ENCODE peak calls at places on chromosomes 2 and 18, in eight cellular contexts. One of them, this sample, is unnamed.

GRCh38 chr18:63173983-63174382 is 145.6 kb downstream of the BCL2 start:
- ATAC-seq in A549: no peak
- ATAC-seq in GM12878: peak
- ATAC-seq in heart left ventricle: no peak
- ATAC-seq in right lobe of liver: no peak
- ATAC-seq in HepG2: no peak
- ATAC-seq in gastrocnemius medialis: no peak
- ATAC-seq in body of pancreas: no peak
- ATAC-seq in this sample: no peak

GRCh38 chr2:104641801-104642200 is 212.1 kb upstream of the POU3F3 start:
- ATAC-seq in A549: no peak
- ATAC-seq in GM12878: no peak
- ATAC-seq in heart left ventricle: no peak
- ATAC-seq in right lobe of liver: no peak
- ATAC-seq in HepG2: no peak
- ATAC-seq in gastrocnemius medialis: no peak
- ATAC-seq in body of pancreas: no peak
- ATAC-seq in this sample: no peak

GRCh38 chr2:43312751-43313641 is 86.6 kb upstream of the ZFP36L2 start:
- ATAC-seq in A549: no peak
- ATAC-seq in GM12878: no peak
- ATAC-seq in heart left ventricle: peak
- ATAC-seq in right lobe of liver: peak
- ATAC-seq in HepG2: peak
- ATAC-seq in gastrocnemius medialis: peak
- ATAC-seq in body of pancreas: peak
- ATAC-seq in this sample: no peak

GRCh38 chr2:71801969-71802368 is 345.7 kb downstream of the CYP26B1 start:
- ATAC-seq in A549: peak
- ATAC-seq in GM12878: no peak
- ATAC-seq in heart left ventricle: peak
- ATAC-seq in right lobe of liver: peak
- ATAC-seq in HepG2: peak
- ATAC-seq in gastrocnemius medialis: peak
- ATAC-seq in body of pancreas: peak
- ATAC-seq in this sample: peak

GRCh38 chr18:50973367-50974126 is 5.7 kb downstream of the ELAC1 start:
- ATAC-seq in A549: peak
- ATAC-seq in GM12878: peak
- ATAC-seq in heart left ventricle: peak
- ATAC-seq in right lobe of liver: peak
- ATAC-seq in HepG2: peak
- ATAC-seq in gastrocnemius medialis: peak
- ATAC-seq in body of pancreas: peak
- ATAC-seq in this sample: no peak

GRCh38 chr18:30945769-30946168 is 96.8 kb downstream of the DSC3 start:
- ATAC-seq in A549: no peak
- ATAC-seq in GM12878: no peak
- ATAC-seq in heart left ventricle: no peak
- ATAC-seq in right lobe of liver: no peak
- ATAC-seq in HepG2: no peak
- ATAC-seq in gastrocnemius medialis: no peak
- ATAC-seq in body of pancreas: no peak
- ATAC-seq in this sample: no peak

GRCh38 chr2:43198263-43198662 is 28.1 kb downstream of the ZFP36L2 start:
- ATAC-seq in A549: no peak
- ATAC-seq in GM12878: no peak
- ATAC-seq in heart left ventricle: no peak
- ATAC-seq in right lobe of liver: no peak
- ATAC-seq in HepG2: no peak
- ATAC-seq in gastrocnemius medialis: no peak
- ATAC-seq in body of pancreas: no peak
- ATAC-seq in this sample: no peak

GRCh38 chr2:101124061-101124460 is 27.1 kb downstream of the TBC1D8 start:
- ATAC-seq in A549: peak
- ATAC-seq in GM12878: no peak
- ATAC-seq in heart left ventricle: no peak
- ATAC-seq in right lobe of liver: no peak
- ATAC-seq in HepG2: no peak
- ATAC-seq in gastrocnemius medialis: no peak
- ATAC-seq in body of pancreas: no peak
- ATAC-seq in this sample: no peak

GRCh38 chr2:148209598-148209997 is 188.7 kb downstream of the MBD5 start:
- ATAC-seq in A549: peak
- ATAC-seq in GM12878: peak
- ATAC-seq in heart left ventricle: no peak
- ATAC-seq in right lobe of liver: no peak
- ATAC-seq in HepG2: peak
- ATAC-seq in gastrocnemius medialis: no peak
- ATAC-seq in body of pancreas: no peak
- ATAC-seq in this sample: no peak

GRCh38 chr18:62978251-62979049 is 263.1 kb downstream of the PHLPP1 start:
- ATAC-seq in A549: no peak
- ATAC-seq in GM12878: no peak
- ATAC-seq in heart left ventricle: no peak
- ATAC-seq in right lobe of liver: no peak
- ATAC-seq in HepG2: no peak
- ATAC-seq in gastrocnemius medialis: no peak
- ATAC-seq in body of pancreas: peak
- ATAC-seq in this sample: no peak

GRCh38 chr18:36534154-36534688 is 236.7 kb downstream of the FHOD3 start:
- ATAC-seq in A549: no peak
- ATAC-seq in GM12878: peak
- ATAC-seq in heart left ventricle: no peak
- ATAC-seq in right lobe of liver: no peak
- ATAC-seq in HepG2: no peak
- ATAC-seq in gastrocnemius medialis: no peak
- ATAC-seq in body of pancreas: no peak
- ATAC-seq in this sample: no peak

GRCh38 chr18:63253428-63254372 is 65.9 kb downstream of the BCL2 start:
- ATAC-seq in A549: no peak
- ATAC-seq in GM12878: peak
- ATAC-seq in heart left ventricle: no peak
- ATAC-seq in right lobe of liver: peak
- ATAC-seq in HepG2: no peak
- ATAC-seq in gastrocnemius medialis: peak
- ATAC-seq in body of pancreas: no peak
- ATAC-seq in this sample: peak

GRCh38 chr2:34050413-34050812 is 451.3 kb upstream of the FAM98A start:
- ATAC-seq in A549: no peak
- ATAC-seq in GM12878: no peak
- ATAC-seq in heart left ventricle: no peak
- ATAC-seq in right lobe of liver: no peak
- ATAC-seq in HepG2: no peak
- ATAC-seq in gastrocnemius medialis: no peak
- ATAC-seq in body of pancreas: no peak
- ATAC-seq in this sample: no peak

GRCh38 chr18:48973731-48974130 is 23.0 kb upstream of the SMAD7 start:
- ATAC-seq in A549: no peak
- ATAC-seq in GM12878: peak
- ATAC-seq in heart left ventricle: no peak
- ATAC-seq in right lobe of liver: no peak
- ATAC-seq in HepG2: no peak
- ATAC-seq in gastrocnemius medialis: no peak
- ATAC-seq in body of pancreas: no peak
- ATAC-seq in this sample: no peak

GRCh38 chr2:100141906-100142305 is 484 bp downstream of the AFF3 start:
- ATAC-seq in A549: no peak
- ATAC-seq in GM12878: peak
- ATAC-seq in heart left ventricle: no peak
- ATAC-seq in right lobe of liver: no peak
- ATAC-seq in HepG2: no peak
- ATAC-seq in gastrocnemius medialis: no peak
- ATAC-seq in body of pancreas: no peak
- ATAC-seq in this sample: no peak

GRCh38 chr2:97005353-97005752 is 19.0 kb upstream of the FAM178B start:
- ATAC-seq in A549: peak
- ATAC-seq in GM12878: peak
- ATAC-seq in heart left ventricle: no peak
- ATAC-seq in right lobe of liver: no peak
- ATAC-seq in HepG2: peak
- ATAC-seq in gastrocnemius medialis: no peak
- ATAC-seq in body of pancreas: no peak
- ATAC-seq in this sample: no peak

GRCh38 chr2:106963156-106963555 is 77.2 kb upstream of the ST6GAL2 start:
- ATAC-seq in A549: no peak
- ATAC-seq in GM12878: no peak
- ATAC-seq in heart left ventricle: no peak
- ATAC-seq in right lobe of liver: no peak
- ATAC-seq in HepG2: no peak
- ATAC-seq in gastrocnemius medialis: no peak
- ATAC-seq in body of pancreas: no peak
- ATAC-seq in this sample: no peak

GRCh38 chr2:232878855-232879617 is 9.0 kb downstream of the SNORC start:
- ATAC-seq in A549: no peak
- ATAC-seq in GM12878: no peak
- ATAC-seq in heart left ventricle: no peak
- ATAC-seq in right lobe of liver: no peak
- ATAC-seq in HepG2: no peak
- ATAC-seq in gastrocnemius medialis: no peak
- ATAC-seq in body of pancreas: no peak
- ATAC-seq in this sample: no peak

GRCh38 chr2:232876071-232876977 is 6.3 kb downstream of the SNORC start:
- ATAC-seq in A549: peak
- ATAC-seq in GM12878: peak
- ATAC-seq in heart left ventricle: peak
- ATAC-seq in right lobe of liver: peak
- ATAC-seq in HepG2: peak
- ATAC-seq in gastrocnemius medialis: peak
- ATAC-seq in body of pancreas: peak
- ATAC-seq in this sample: no peak

GRCh38 chr2:232877940-232878511 is 8.0 kb downstream of the SNORC start:
- ATAC-seq in A549: no peak
- ATAC-seq in GM12878: no peak
- ATAC-seq in heart left ventricle: no peak
- ATAC-seq in right lobe of liver: no peak
- ATAC-seq in HepG2: no peak
- ATAC-seq in gastrocnemius medialis: no peak
- ATAC-seq in body of pancreas: no peak
- ATAC-seq in this sample: no peak

GRCh38 chr2:232875256-232876070 is 5.4 kb downstream of the SNORC start:
- ATAC-seq in A549: peak
- ATAC-seq in GM12878: no peak
- ATAC-seq in heart left ventricle: no peak
- ATAC-seq in right lobe of liver: peak
- ATAC-seq in HepG2: peak
- ATAC-seq in gastrocnemius medialis: peak
- ATAC-seq in body of pancreas: peak
- ATAC-seq in this sample: no peak

GRCh38 chr2:232876978-232877441 is 6.9 kb downstream of the SNORC start:
- ATAC-seq in A549: peak
- ATAC-seq in GM12878: no peak
- ATAC-seq in heart left ventricle: no peak
- ATAC-seq in right lobe of liver: peak
- ATAC-seq in HepG2: peak
- ATAC-seq in gastrocnemius medialis: no peak
- ATAC-seq in body of pancreas: no peak
- ATAC-seq in this sample: no peak
- TF ChIP-seq POLR2A in A549: no peak
- TF ChIP-seq POLR2A in GM12878: no peak
- TF ChIP-seq POLR2A in heart left ventricle: no peak
- TF ChIP-seq POLR2A in right lobe of liver: no peak
- TF ChIP-seq POLR2A in HepG2: peak
- TF ChIP-seq POLR2A in gastrocnemius medialis: no peak
- TF ChIP-seq POLR2A in body of pancreas: no peak
- TF ChIP-seq POLR2A in this sample: no peak

GRCh38 chr2:62216113-62216512 is 20.2 kb downstream of the B3GNT2 start:
- ATAC-seq in A549: no peak
- ATAC-seq in GM12878: peak
- ATAC-seq in heart left ventricle: peak
- ATAC-seq in right lobe of liver: no peak
- ATAC-seq in HepG2: peak
- ATAC-seq in gastrocnemius medialis: no peak
- ATAC-seq in body of pancreas: no peak
- ATAC-seq in this sample: no peak

GRCh38 chr2:62219407-62220159 is 23.7 kb downstream of the B3GNT2 start:
- ATAC-seq in A549: no peak
- ATAC-seq in GM12878: peak
- ATAC-seq in heart left ventricle: no peak
- ATAC-seq in right lobe of liver: peak
- ATAC-seq in HepG2: no peak
- ATAC-seq in gastrocnemius medialis: no peak
- ATAC-seq in body of pancreas: no peak
- ATAC-seq in this sample: no peak

GRCh38 chr2:62217421-62217820 is 21.5 kb downstream of the B3GNT2 start:
- ATAC-seq in A549: no peak
- ATAC-seq in GM12878: no peak
- ATAC-seq in heart left ventricle: peak
- ATAC-seq in right lobe of liver: no peak
- ATAC-seq in HepG2: no peak
- ATAC-seq in gastrocnemius medialis: no peak
- ATAC-seq in body of pancreas: no peak
- ATAC-seq in this sample: no peak

GRCh38 chr2:62216616-62217015 is 20.7 kb downstream of the B3GNT2 start:
- ATAC-seq in A549: peak
- ATAC-seq in GM12878: no peak
- ATAC-seq in heart left ventricle: peak
- ATAC-seq in right lobe of liver: peak
- ATAC-seq in HepG2: peak
- ATAC-seq in gastrocnemius medialis: peak
- ATAC-seq in body of pancreas: peak
- ATAC-seq in this sample: peak

GRCh38 chr2:62217980-62218379 is 22.1 kb downstream of the B3GNT2 start:
- ATAC-seq in A549: no peak
- ATAC-seq in GM12878: no peak
- ATAC-seq in heart left ventricle: no peak
- ATAC-seq in right lobe of liver: no peak
- ATAC-seq in HepG2: no peak
- ATAC-seq in gastrocnemius medialis: no peak
- ATAC-seq in body of pancreas: no peak
- ATAC-seq in this sample: no peak
- H3K27ac ChIP-seq in A549: no peak
- H3K27ac ChIP-seq in GM12878: peak
- H3K27ac ChIP-seq in heart left ventricle: peak
- H3K27ac ChIP-seq in right lobe of liver: no peak
- H3K27ac ChIP-seq in HepG2: no peak
- H3K27ac ChIP-seq in gastrocnemius medialis: peak
- H3K27ac ChIP-seq in body of pancreas: no peak
- H3K27ac ChIP-seq in this sample: no peak

GRCh38 chr2:218269900-218270720 is at the start of the genes AAMP and PNKD:
- ATAC-seq in A549: peak
- ATAC-seq in GM12878: peak
- ATAC-seq in heart left ventricle: peak
- ATAC-seq in right lobe of liver: peak
- ATAC-seq in HepG2: peak
- ATAC-seq in gastrocnemius medialis: peak
- ATAC-seq in body of pancreas: peak
- ATAC-seq in this sample: peak
- TF ChIP-seq POLR2A in A549: peak
- TF ChIP-seq POLR2A in GM12878: peak
- TF ChIP-seq POLR2A in heart left ventricle: peak
- TF ChIP-seq POLR2A in right lobe of liver: peak
- TF ChIP-seq POLR2A in HepG2: peak
- TF ChIP-seq POLR2A in gastrocnemius medialis: peak
- TF ChIP-seq POLR2A in body of pancreas: peak
- TF ChIP-seq POLR2A in this sample: peak

DNA sequence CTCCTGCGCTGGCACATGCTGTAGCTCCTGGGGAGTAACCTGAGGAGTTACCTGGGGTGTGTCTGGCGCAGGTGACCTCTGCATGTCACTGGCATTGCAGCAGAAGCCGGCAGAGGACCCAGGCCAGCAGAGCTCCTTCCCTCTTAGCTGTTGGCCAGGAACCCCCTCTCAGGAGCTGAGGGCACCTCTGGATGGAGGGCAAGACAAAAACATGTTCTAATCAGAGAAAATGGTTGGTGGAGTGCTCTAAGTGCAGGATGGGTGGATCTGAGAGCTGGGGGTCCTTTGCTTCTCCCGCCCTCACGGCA is 44.9 kb upstream of the SNTG2 start:
- ATAC-seq in A549: no peak
- ATAC-seq in GM12878: no peak
- ATAC-seq in heart left ventricle: no peak
- ATAC-seq in right lobe of liver: no peak
- ATAC-seq in HepG2: no peak
- ATAC-seq in gastrocnemius medialis: no peak
- ATAC-seq in body of pancreas: no peak
- ATAC-seq in this sample: no peak
- H3K27ac ChIP-seq in A549: no peak
- H3K27ac ChIP-seq in GM12878: no peak
- H3K27ac ChIP-seq in heart left ventricle: no peak
- H3K27ac ChIP-seq in right lobe of liver: no peak
- H3K27ac ChIP-seq in HepG2: no peak
- H3K27ac ChIP-seq in gastrocnemius medialis: no peak
- H3K27ac ChIP-seq in body of pancreas: no peak
- H3K27ac ChIP-seq in this sample: no peak

This sample was measured in gastroesophageal sphincter.